ENCODE peak calls at places on chromosomes 1 and 21, in seven cellular contexts. N is K562, C is GM23338, D is transverse colon, Z is endothelial cell of umbilical vein, G is breast epithelium, T is spleen. F is an unnamed sample.

GRCh38 chr1:166164995-166165660 is 1.7 kb downstream of the FAM78B start:
- DNase-seq in Z (peak), G (no peak), N (peak), D (peak), C (peak), T (peak), F (peak)

GRCh38 chr1:24856787-24857527 is 73.1 kb downstream of the RUNX3 start:
- DNase-seq in D (no peak), N (no peak), C (no peak), T (no peak), Z (no peak), G (no peak), F (no peak)

GRCh38 chr1:43455205-43455889 is 1.6 kb upstream of the HYI start:
- DNase-seq in G (no peak), T (no peak), C (no peak), N (no peak), D (peak), Z (no peak), F (no peak)

GRCh38 chr1:47522890-47523811 is 85.3 kb downstream of the FOXD2 start:
- DNase-seq in Z (peak), C (no peak), T (no peak), N (no peak), D (no peak), G (no peak), F (no peak)

GRCh38 chr1:227786673-227787512 is 28.6 kb upstream of the PRSS38 start:
- DNase-seq in G (peak), N (no peak), T (peak), Z (no peak), D (peak), C (peak), F (no peak)

GRCh38 chr1:43874716-43875115 is 58.9 kb upstream of the ARTN start:
- DNase-seq in D (no peak), N (no peak), T (no peak), C (no peak), G (no peak), Z (no peak), F (no peak)

GRCh38 chr1:46197551-46198025 is 646 bp downstream of the POMGNT1 start:
- DNase-seq in Z (no peak), C (peak), G (no peak), D (no peak), N (no peak), T (no peak), F (no peak)

GRCh38 chr21:33325222-33326067 is 675 bp downstream of the IFNAR1 start:
- DNase-seq in G (peak), C (peak), D (peak), N (peak), Z (peak), T (peak), F (peak)

GRCh38 chr1:165898837-165899236 is 71.4 kb downstream of the UCK2 start:
- DNase-seq in C (no peak), Z (peak), G (peak), T (no peak), N (no peak), D (no peak), F (no peak)

GRCh38 chr1:47948126-47948525 is 49.1 kb downstream of the TRABD2B start:
- DNase-seq in T (no peak), N (no peak), Z (no peak), D (no peak), G (no peak), C (peak), F (no peak)

GRCh38 chr1:203826175-203826574 is 30.8 kb downstream of the ZBED6 start:
- DNase-seq in G (no peak), T (no peak), Z (no peak), N (no peak), D (no peak), C (no peak), F (no peak)

GRCh38 chr1:11817192-11817591 is 11.2 kb downstream of the CLCN6 start:
- DNase-seq in D (no peak), C (no peak), N (no peak), Z (no peak), T (no peak), G (no peak), F (peak)

GRCh38 chr1:65538013-65538578 is 117.6 kb downstream of the LEPR start:
- DNase-seq in Z (peak), C (no peak), D (no peak), G (no peak), T (no peak), N (no peak), F (no peak)

GRCh38 chr1:30878016-30878415 is 30.5 kb downstream of the SDC3 start:
- DNase-seq in D (no peak), N (no peak), C (no peak), Z (no peak), T (no peak), G (no peak), F (no peak)

GRCh38 chr1:199447906-199448305 is 579.6 kb upstream of the NR5A2 start:
- DNase-seq in D (no peak), Z (no peak), N (no peak), T (peak), C (no peak), G (no peak), F (no peak)

GRCh38 chr1:31577515-31578191 is 1.3 kb downstream of the TINAGL1 start:
- DNase-seq in C (peak), Z (peak), T (no peak), D (no peak), G (no peak), N (peak), F (peak)

GRCh38 chr21:41012425-41012824 is 155.5 kb upstream of the BACE2 start:
- DNase-seq in T (no peak), C (no peak), Z (no peak), N (no peak), D (no peak), G (no peak), F (no peak)

GRCh38 chr1:30822006-30822405 is 64.4 kb upstream of the LAPTM5 start:
- DNase-seq in D (no peak), N (no peak), T (no peak), Z (no peak), G (no peak), C (no peak), F (no peak)

GRCh38 chr1:15953791-15954201 is 22.1 kb downstream of the ZBTB17 start:
- DNase-seq in N (no peak), Z (peak), G (no peak), T (no peak), D (no peak), C (peak), F (no peak)

GRCh38 chr1:19463204-19463803 is 22.0 kb downstream of the CAPZB start:
- DNase-seq in D (peak), C (no peak), G (peak), T (peak), N (no peak), Z (no peak), F (no peak)

GRCh38 chr1:219699870-219700269 is 87.0 kb upstream of the ZC3H11B start:
- DNase-seq in C (no peak), Z (no peak), G (no peak), D (no peak), T (no peak), N (no peak), F (no peak)
- TF ChIP-seq POLR2AphosphoS5 in C (no peak), Z (no peak), G (no peak), D (no peak), T (no peak), N (no peak), F (no peak)

GRCh38 chr1:108814343-108815125 is 42.4 kb downstream of the AKNAD1 start:
- DNase-seq in C (no peak), D (no peak), N (no peak), G (no peak), T (no peak), Z (no peak), F (no peak)
- TF ChIP-seq POLR2AphosphoS5 in C (no peak), D (peak), N (no peak), G (no peak), T (no peak), Z (no peak), F (no peak)

GRCh38 chr1:154973344-154974085 is 966 bp upstream of the CKS1B start:
- DNase-seq in D (peak), T (peak), G (peak), C (peak), N (peak), Z (peak), F (peak)
- TF ChIP-seq POLR2AphosphoS5 in D (peak), T (no peak), G (no peak), C (peak), N (peak), Z (peak), F (peak)

GRCh38 chr21:42414553-42414927 is 10.8 kb downstream of the UBASH3A start:
- DNase-seq in N (no peak), G (no peak), C (no peak), T (no peak), Z (no peak), D (no peak), F (no peak)

GRCh38 chr21:42414066-42414465 is 10.4 kb downstream of the UBASH3A start:
- DNase-seq in G (no peak), D (no peak), C (no peak), T (no peak), N (no peak), Z (no peak), F (no peak)

GRCh38 chr21:42419845-42420244 is 16.1 kb downstream of the UBASH3A start:
- DNase-seq in N (no peak), D (no peak), Z (no peak), C (no peak), G (no peak), T (peak), F (no peak)

GRCh38 chr21:42414928-42415769 is 11.4 kb downstream of the UBASH3A start:
- DNase-seq in D (peak), N (peak), C (no peak), G (no peak), T (peak), Z (peak), F (no peak)

DNA sequence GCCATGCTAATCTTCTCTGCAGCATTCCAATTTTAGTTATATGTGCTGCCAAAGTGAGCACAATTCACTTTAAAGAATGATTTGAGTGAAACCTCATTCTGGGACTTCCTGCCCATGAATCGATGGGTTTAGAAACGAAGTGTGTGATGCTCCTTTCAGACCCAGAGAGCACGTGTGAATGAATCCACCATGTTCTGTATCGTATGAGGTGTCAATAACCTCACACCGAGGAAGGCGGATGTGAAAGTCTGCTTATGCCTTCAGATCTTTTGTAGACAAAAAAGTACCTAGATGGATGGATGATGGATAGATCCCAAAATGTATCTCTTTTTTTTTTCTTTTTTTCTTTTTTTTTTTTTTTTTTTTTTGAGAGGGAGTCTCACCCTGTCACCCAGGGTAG is 13.8 kb downstream of the UBASH3A start:
- DNase-seq in Z (no peak), N (no peak), T (no peak), C (no peak), D (no peak), G (no peak), F (no peak)
- TF ChIP-seq POLR2AphosphoS5 in Z (no peak), N (no peak), T (no peak), C (no peak), D (no peak), G (no peak), F (no peak)

GRCh38 chr1:184877992-184878391 is 96.3 kb downstream of the NIBAN1 start:
- DNase-seq in G (no peak), Z (no peak), T (no peak), C (no peak), N (no peak), D (no peak), F (no peak)
- TF ChIP-seq POLR2AphosphoS5 in G (no peak), Z (no peak), T (no peak), C (no peak), N (no peak), D (no peak), F (no peak)

DNA sequence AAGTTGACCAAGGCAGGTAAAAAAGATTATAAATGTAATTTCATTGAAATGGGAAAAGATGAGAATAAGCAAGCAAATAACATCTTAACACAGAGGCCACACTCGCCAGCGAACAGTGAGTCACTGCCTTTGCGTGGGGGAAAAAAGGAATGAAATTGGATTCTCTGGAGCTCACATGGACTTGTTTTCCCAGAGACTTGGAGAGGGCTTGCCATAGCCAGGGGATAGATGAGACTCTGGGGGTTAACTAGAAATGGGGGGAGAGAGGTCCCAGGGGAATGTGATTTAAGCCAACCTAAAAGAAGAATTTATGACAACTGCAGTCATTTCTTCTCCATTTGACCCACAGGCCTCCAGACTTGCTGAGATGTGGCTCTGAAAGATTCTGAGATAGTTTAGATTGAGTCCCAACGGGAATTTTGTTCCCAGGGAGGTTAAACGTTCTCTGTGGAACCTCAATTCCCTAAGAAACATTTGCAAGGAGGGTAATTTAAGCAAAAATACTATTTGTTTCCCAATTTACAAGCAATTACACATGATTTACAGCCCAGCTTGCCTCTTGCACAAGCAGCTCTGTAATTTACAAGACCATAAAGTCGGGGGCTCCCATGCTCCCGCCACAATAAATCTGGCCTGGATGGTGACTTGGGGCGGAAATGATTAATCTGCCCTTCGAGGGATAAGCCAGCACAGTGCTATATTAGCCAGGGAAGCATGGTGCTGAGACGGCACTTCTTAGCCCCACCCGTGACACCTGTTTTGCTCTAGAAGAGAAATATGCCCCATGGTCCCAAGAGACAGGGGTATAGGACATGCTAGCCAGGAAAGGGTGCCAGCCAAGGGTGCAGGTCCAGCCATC is 68.8 kb downstream of the GRIK3 start:
- DNase-seq in C (no peak), T (no peak), G (no peak), D (no peak), Z (no peak), N (no peak), F (no peak)
- TF ChIP-seq POLR2AphosphoS5 in C (no peak), T (no peak), G (no peak), D (no peak), Z (no peak), N (no peak), F (no peak)

GRCh38 chr1:38733761-38734160 is 125.8 kb downstream of the RRAGC start:
- DNase-seq in T (no peak), N (no peak), C (no peak), D (no peak), G (no peak), Z (no peak), F (no peak)

GRCh38 chr1:38728176-38728908 is 131.2 kb downstream of the RRAGC start:
- DNase-seq in D (peak), Z (peak), N (no peak), T (no peak), C (peak), G (no peak), F (peak)

GRCh38 chr1:38727629-38728175 is 131.9 kb downstream of the RRAGC start:
- DNase-seq in D (no peak), G (no peak), T (no peak), Z (no peak), C (peak), N (no peak), F (no peak)

GRCh38 chr1:38735651-38736161 is 123.9 kb downstream of the RRAGC start:
- DNase-seq in G (no peak), C (no peak), T (no peak), Z (peak), D (no peak), N (no peak), F (no peak)

DNA sequence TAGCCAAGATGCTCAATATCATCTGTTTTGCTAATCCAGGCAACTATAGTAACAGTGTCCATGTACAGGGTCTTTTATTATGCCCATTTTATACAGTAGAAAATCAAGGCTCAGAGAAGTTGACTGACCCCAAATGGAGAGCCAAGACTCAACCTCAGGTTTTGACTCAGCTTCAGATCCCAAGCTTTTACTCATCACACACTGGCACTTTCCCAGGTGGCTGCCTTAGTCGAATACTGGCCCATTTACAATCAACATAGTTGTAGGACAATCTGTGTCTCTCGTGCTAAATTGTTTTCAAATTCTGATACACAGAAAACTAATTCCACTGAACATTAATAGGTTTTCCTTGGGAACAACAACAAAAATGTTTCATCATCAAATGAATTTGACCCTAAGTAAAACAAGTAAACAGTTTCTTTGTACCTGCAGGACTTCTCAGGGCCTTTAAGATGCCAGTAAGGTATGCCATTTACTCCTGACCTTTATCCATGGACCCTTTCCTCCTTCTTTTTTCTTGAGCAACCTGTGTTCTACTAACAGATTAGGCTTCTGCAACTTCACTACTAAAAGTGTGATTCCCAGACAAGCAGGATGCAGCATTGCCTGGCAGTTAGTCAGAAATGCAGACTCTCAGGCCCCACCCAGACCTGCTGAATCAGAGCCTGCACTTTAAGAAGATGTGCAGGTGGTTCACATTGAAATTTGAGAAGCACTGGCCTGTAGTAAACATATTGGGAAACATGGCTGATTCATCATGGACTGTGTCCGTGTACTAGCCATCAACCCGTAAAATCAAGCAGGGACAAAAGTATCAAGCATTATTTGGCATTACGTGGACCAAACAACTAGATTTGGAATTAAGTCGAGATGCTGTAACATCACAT is 128.8 kb downstream of the RRAGC start:
- DNase-seq in D (no peak), T (no peak), G (no peak), C (no peak), N (no peak), Z (no peak), F (no peak)
- TF ChIP-seq POLR2AphosphoS5 in D (no peak), T (no peak), G (no peak), C (no peak), N (no peak), Z (no peak), F (no peak)

F was measured in sigmoid colon.